ENCODE peak calls at places on chromosomes 7 and 10, in ten cellular contexts. I is WERI-Rb-1, V is right cardiac atrium, T is dorsolateral prefrontal cortex, N is fibroblast of lung, G is AG09309, M is psoas muscle, L is lower lobe of right lung, S is GM06990, A is lower leg skin. J is an unnamed sample.

GRCh38 chr10:102511562-102512274 is 7.9 kb downstream of the SUFU start:
- DNase-seq in I (no peak), V (no peak), T (no peak), N (no peak), G (no peak), M (no peak), L (no peak), S (peak; percentile 40), A (no peak), J (no peak)

GRCh38 chr7:69196593-69196992 is 401.7 kb upstream of the AUTS2 start:
- DNase-seq in I (no peak), V (no peak), T (no peak), N (no peak), G (no peak), M (no peak), L (no peak), S (no peak), A (no peak), J (no peak)

GRCh38 chr10:104417629-104418292 is 64.1 kb downstream of the CFAP58 start:
- DNase-seq in I (no peak), V (no peak), T (no peak), N (peak; percentile 11), G (no peak), M (no peak), L (no peak), S (no peak), A (no peak), J (no peak)

GRCh38 chr10:24979685-24980084 is 27.3 kb upstream of the PRTFDC1 start:
- DNase-seq in I (no peak), V (no peak), T (no peak), N (no peak), G (no peak), M (no peak), L (no peak), S (no peak), A (no peak), J (no peak)

GRCh38 chr7:70696139-70696782 is 435.7 kb upstream of the GALNT17 start:
- DNase-seq in I (no peak), V (no peak), T (no peak), N (peak; percentile 56), G (no peak), M (no peak), L (no peak), S (peak; percentile 40), A (no peak), J (no peak)

GRCh38 chr7:24214670-24215069 is 69.3 kb upstream of the NPY start:
- DNase-seq in I (no peak), V (no peak), T (no peak), N (no peak), G (no peak), M (no peak), L (no peak), S (no peak), A (no peak), J (no peak)

GRCh38 chr10:971150-971542 is 17.1 kb upstream of the GTPBP4 start:
- DNase-seq in I (no peak), V (no peak), T (no peak), N (peak; percentile 52), G (no peak), M (no peak), L (peak; percentile 69), S (no peak), A (peak; percentile 83), J (peak; percentile 57)

GRCh38 chr10:1163204-1163660 is 107.0 kb downstream of the WDR37 start:
- DNase-seq in I (no peak), V (no peak), T (no peak), N (no peak), G (no peak), M (no peak), L (no peak), S (no peak), A (no peak), J (no peak)

GRCh38 chr10:10499839-10500238 is 517.8 kb upstream of the CELF2 start:
- DNase-seq in I (no peak), V (no peak), T (no peak), N (peak; percentile 76), G (no peak), M (no peak), L (no peak), S (no peak), A (no peak), J (no peak)

GRCh38 chr7:90629306-90629918 is 33.3 kb downstream of the CDK14 start:
- DNase-seq in I (peak; percentile 25), V (no peak), T (no peak), N (peak; percentile 77), G (no peak), M (no peak), L (no peak), S (no peak), A (no peak), J (no peak)
- H3K4me3 ChIP-seq in I (no peak overlapping the region), V (no peak overlapping the region), T (no peak overlapping the region), N (no peak overlapping the region), G (no peak overlapping the region), M (no peak overlapping the region), L (no peak overlapping the region), S (no peak overlapping the region), A (no peak overlapping the region), J (no peak overlapping the region)

GRCh38 chr10:101131962-101132635 is 999 bp downstream of the TLX1 start:
- DNase-seq in I (no peak), V (no peak), T (no peak), N (no peak), G (no peak), M (no peak), L (no peak), S (no peak), A (no peak), J (no peak)
- H3K4me3 ChIP-seq in I (peak overlapping the region; percentile 73), V (peak overlapping the region; percentile 49), T (peak overlapping the region; percentile 48), N (no peak overlapping the region), G (no peak overlapping the region), M (peak overlapping the region; percentile 64), L (peak overlapping the region; percentile 28), S (no peak overlapping the region), A (no peak overlapping the region), J (peak overlapping the region; percentile 27)

DNA sequence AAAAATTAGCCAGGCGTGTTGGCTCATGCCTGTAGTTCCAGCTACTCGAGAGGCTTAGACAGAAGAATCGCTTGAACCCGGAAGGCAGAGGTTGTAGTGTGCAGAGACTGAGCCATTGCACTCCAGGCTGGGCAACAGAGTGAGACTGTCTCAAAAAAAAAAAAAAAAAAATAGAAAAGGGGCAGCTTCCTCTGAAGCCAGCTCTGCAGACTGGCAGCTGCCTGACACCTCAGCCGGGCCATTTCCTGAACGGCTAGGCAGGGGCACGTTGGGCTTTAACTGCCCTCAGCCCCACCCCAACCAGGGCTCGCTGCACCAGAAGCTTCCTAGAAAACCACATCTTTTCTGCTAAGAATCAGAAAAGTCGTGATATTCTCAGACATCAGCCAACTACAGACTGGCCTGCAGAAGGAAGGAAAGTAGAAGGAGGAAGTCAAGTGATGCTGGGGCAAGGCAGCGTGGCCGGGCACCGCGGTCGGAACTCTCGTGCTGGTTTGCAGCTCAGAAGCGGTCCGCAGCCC is 38.0 kb downstream of the PRKAG2 start:
- DNase-seq in I (no peak), V (no peak), T (no peak), N (no peak), G (no peak), M (no peak), L (peak; percentile 73), S (peak; percentile 52), A (no peak), J (no peak)
- H3K4me3 ChIP-seq in I (no peak overlapping the region), V (no peak overlapping the region), T (no peak overlapping the region), N (no peak overlapping the region), G (no peak overlapping the region), M (no peak overlapping the region), L (no peak overlapping the region), S (no peak overlapping the region), A (no peak overlapping the region), J (no peak overlapping the region)

GRCh38 chr10:62985807-62986525 is 147.2 kb upstream of the NRBF2 start:
- DNase-seq in I (no peak), V (no peak), T (no peak), N (no peak), G (no peak), M (no peak), L (no peak), S (no peak), A (no peak), J (no peak)
- H3K4me3 ChIP-seq in I (no peak overlapping the region), V (no peak overlapping the region), T (no peak overlapping the region), N (no peak overlapping the region), G (no peak overlapping the region), M (no peak overlapping the region), L (no peak overlapping the region), S (no peak overlapping the region), A (no peak overlapping the region), J (no peak overlapping the region)

DNA sequence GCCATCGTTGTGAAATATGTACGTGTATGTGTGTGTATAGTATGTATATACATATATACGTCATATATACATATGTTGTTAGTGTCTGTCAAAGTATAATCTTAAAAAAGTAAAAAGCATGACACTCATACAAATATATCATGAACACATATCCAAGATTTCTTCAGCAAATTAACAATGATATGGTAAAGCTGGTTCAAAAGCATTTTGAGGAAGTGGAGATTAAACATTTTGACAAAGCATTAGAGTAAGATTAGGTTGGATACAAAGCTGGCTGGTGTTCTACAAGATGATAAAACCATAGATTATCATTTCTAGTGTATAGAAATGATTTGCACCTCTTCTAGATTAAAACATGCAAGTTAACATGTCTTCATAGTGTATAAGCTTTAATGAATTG is 771 bp upstream of the NUDCD3 start:
- DNase-seq in I (no peak), V (no peak), T (no peak), N (no peak), G (no peak), M (no peak), L (no peak), S (no peak), A (no peak), J (no peak)
- H3K4me3 ChIP-seq in I (peak overlapping the region; percentile 72), V (peak overlapping the region; percentile 88), T (peak overlapping the region; percentile 96), N (peak overlapping the region; percentile 76), G (peak overlapping the region; percentile 84), M (peak overlapping the region; percentile 88), L (peak overlapping the region; percentile 90), S (peak overlapping the region; percentile 94), A (peak overlapping the region; percentile 96), J (peak overlapping the region; percentile 72)

GRCh38 chr10:131961047-131961776 is 20.5 kb downstream of the BNIP3 start:
- DNase-seq in I (no peak), V (no peak), T (no peak), N (no peak), G (no peak), M (no peak), L (no peak), S (no peak), A (no peak), J (no peak)
- H3K4me3 ChIP-seq in I (no peak overlapping the region), V (no peak overlapping the region), T (no peak overlapping the region), N (no peak overlapping the region), G (no peak overlapping the region), M (peak overlapping the region; percentile 45), L (no peak overlapping the region), S (no peak overlapping the region), A (no peak overlapping the region), J (no peak overlapping the region)

DNA sequence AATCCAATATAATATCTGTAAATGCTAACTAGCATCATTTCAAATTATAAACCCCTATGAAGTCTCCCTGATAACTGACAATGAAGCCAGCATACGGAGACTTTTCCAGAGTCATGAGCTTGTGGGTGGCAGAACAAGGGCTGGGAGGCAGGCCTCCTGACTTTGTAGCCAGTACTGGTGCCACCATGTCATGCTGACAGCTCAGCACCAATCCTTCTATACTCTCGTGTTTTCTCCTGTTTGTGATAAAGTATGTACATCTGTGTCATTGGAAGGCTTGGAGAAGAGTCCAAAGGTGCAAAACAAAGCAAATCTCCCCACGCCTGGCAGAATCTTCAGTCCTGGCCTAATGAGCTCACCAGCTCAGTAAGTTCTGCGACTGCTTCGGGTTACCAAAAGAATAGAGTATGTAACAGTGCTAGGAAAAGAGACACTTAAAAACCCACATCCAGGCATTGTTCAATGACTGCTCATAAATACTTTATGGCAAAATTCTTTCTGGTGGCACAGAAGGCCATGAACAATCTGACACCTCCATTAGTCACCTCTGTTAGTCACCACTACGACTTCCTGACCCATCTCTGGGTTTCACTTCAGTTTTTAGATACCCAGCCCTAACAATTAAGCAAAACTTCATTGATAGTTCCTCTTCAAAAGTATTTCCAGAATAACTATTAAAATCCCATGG is 24.5 kb downstream of the STEAP1 start:
- DNase-seq in I (no peak), V (no peak), T (no peak), N (peak; percentile 64), G (peak; percentile 74), M (no peak), L (no peak), S (no peak), A (no peak), J (no peak)
- H3K4me3 ChIP-seq in I (no peak overlapping the region), V (no peak overlapping the region), T (no peak overlapping the region), N (no peak overlapping the region), G (no peak overlapping the region), M (no peak overlapping the region), L (no peak overlapping the region), S (no peak overlapping the region), A (no peak overlapping the region), J (no peak overlapping the region)

J was measured in heart left ventricle.